ENCODE peak calls at places on chromosomes 4 and X, in eight cellular contexts. T, A, V, F, M, R, N and J are unnamed samples.

GRCh38 chrX:103640401-103641155 is 11.8 kb downstream of the TCEAL1 start:
- DNase-seq in T (no peak), A (peak; percentile 42), V (peak; percentile 71), F (peak; percentile 57), M (no peak), R (no peak), N (no peak), J (no peak)

GRCh38 chrX:12885508-12885907 is 18.6 kb downstream of the TLR7 start:
- DNase-seq in T (no peak), A (no peak), V (no peak), F (no peak), M (no peak), R (no peak), N (no peak), J (no peak)

GRCh38 chrX:129754266-129755024 is 15.7 kb downstream of the XPNPEP2 start:
- DNase-seq in T (peak; percentile 65), A (no peak), V (no peak), F (no peak), M (no peak), R (no peak), N (no peak), J (no peak)

GRCh38 chrX:10591363-10592036 is 28.9 kb downstream of the MID1 start:
- DNase-seq in T (no peak), A (no peak), V (peak; percentile 17), F (no peak), M (no peak), R (no peak), N (no peak), J (no peak)

GRCh38 chr4:89929425-89930272 is 35.0 kb downstream of the MMRN1 start:
- DNase-seq in T (no peak), A (no peak), V (no peak), F (peak; percentile 14), M (no peak), R (no peak), N (no peak), J (no peak)

GRCh38 chrX:101229155-101229554 is 9.6 kb downstream of the DRP2 start:
- DNase-seq in T (no peak), A (peak; percentile 86), V (peak; percentile 72), F (peak; percentile 79), M (no peak), R (no peak), N (no peak), J (no peak)

GRCh38 chr4:14338206-14338605 is 664.1 kb upstream of the CPEB2 start:
- DNase-seq in T (no peak), A (no peak), V (peak; percentile 6), F (no peak), M (no peak), R (no peak), N (no peak), J (no peak)

GRCh38 chr4:182600093-182600492 is 317.1 kb downstream of the DCTD start:
- DNase-seq in T (no peak), A (peak; percentile 58), V (no peak), F (no peak), M (no peak), R (no peak), N (no peak), J (no peak)

GRCh38 chrX:426881-427280 is 40.2 kb upstream of the PPP2R3B start:
- DNase-seq in T (no peak), A (no peak), V (no peak), F (no peak), M (no peak), R (no peak), N (no peak), J (no peak)

GRCh38 chrX:2697306-2697705 is 6.2 kb downstream of the CD99 start:
- DNase-seq in T (no peak), A (no peak), V (peak; percentile 40), F (no peak), M (no peak), R (no peak), N (no peak), J (no peak)
- H3K4me3 ChIP-seq in T (no peak overlapping the region), A (peak overlapping the region; percentile 39), V (peak overlapping the region; percentile 51), F (no peak overlapping the region), M (no peak overlapping the region), R (peak overlapping the region; percentile 21), N (no peak overlapping the region), J (no peak overlapping the region)

DNA sequence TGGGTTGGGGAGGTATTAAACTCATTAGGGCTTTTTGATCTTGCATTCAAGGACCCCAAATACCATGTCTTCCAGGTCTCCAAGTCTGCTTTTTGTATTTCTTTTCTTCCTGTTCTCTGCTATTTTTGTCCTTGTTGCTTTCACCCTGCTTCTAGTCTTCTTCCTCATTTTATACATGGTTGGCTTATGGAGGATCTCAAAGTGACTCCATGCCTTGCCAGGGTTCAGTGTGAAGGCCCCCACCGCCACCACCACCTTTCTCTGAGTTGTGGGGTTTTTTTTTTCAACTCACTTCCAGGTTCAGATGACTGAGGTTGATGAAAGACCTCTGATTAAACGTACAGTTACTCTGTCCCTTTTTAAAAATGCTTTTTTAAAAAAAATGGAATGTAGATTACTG is 96.3 kb downstream of the MAML3 start:
- DNase-seq in T (no peak), A (no peak), V (no peak), F (no peak), M (no peak), R (no peak), N (no peak), J (no peak)
- H3K4me3 ChIP-seq in T (no peak overlapping the region), A (no peak overlapping the region), V (no peak overlapping the region), F (no peak overlapping the region), M (no peak overlapping the region), R (no peak overlapping the region), N (no peak overlapping the region), J (no peak overlapping the region)

DNA sequence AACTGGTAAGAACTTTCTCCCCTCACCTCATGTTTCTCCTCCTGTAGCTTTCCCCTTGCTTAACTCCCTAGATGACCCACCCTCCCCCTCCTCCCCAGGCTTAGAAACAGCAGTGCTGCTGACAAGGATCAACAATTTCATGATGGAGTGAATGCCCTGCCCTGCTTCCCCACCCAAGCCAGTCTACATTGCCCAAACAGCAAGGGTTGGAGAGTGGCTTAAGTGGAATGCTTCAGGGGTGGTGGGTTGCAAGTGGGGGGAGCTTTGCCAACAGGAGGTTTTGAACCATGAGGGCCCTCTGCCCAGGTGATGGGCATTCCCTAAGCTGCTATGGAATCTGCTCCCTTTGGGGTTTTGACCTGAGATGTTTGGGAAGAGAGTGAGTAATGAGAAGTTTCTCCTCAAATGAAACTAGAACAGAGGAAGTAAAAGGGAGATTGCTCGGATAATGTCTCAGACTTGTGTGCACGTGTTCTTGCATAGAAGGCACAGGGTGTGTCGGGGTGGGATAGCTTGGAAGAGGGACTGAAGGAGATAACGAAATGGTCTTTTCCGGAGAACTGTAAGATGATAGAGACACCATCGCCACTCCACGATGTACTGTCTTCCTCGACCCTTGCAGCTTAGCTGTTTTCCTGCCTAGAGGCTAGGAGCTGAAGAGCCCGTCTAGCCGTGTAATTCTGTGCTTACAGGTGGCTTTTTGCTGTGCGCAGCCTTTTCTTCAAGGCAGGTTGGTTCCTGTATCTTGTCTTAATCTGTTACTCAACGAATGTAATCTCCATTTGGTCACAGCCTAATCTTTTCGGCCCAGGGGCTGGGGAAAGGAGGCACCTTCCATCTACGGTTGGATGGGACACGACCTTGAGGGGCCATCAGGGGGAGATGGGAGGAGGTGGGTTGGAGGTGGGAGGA is 10.1 kb downstream of the GDPD2 start:
- DNase-seq in T (no peak), A (no peak), V (no peak), F (no peak), M (no peak), R (no peak), N (no peak), J (no peak)
- H3K4me3 ChIP-seq in T (peak overlapping the region; percentile 81), A (no peak overlapping the region), V (peak overlapping the region; percentile 94), F (peak overlapping the region; percentile 67), M (peak overlapping the region; percentile 53), R (peak overlapping the region; percentile 63), N (peak overlapping the region; percentile 58), J (no peak overlapping the region)

GRCh38 chrX:2828404-2829065 is at the start of gene GYG2:
- DNase-seq in T (peak; percentile 72), A (no peak), V (peak; percentile 9), F (peak; percentile 37), M (no peak), R (peak; percentile 57), N (no peak), J (no peak)

GRCh38 chrX:2824886-2825285 is 3.8 kb upstream of the GYG2 start:
- DNase-seq in T (no peak), A (no peak), V (no peak), F (no peak), M (no peak), R (no peak), N (no peak), J (no peak)

GRCh38 chrX:2829469-2830246 is 928 bp downstream of the GYG2 start:
- DNase-seq in T (no peak), A (no peak), V (no peak), F (no peak), M (no peak), R (no peak), N (no peak), J (no peak)

GRCh38 chrX:2831471-2832228 is 2.9 kb downstream of the GYG2 start:
- DNase-seq in T (no peak), A (no peak), V (no peak), F (no peak), M (no peak), R (no peak), N (no peak), J (no peak)

GRCh38 chrX:2829066-2829430 is 318 bp downstream of the GYG2 start:
- DNase-seq in T (peak; percentile 74), A (no peak), V (no peak), F (no peak), M (no peak), R (no peak), N (no peak), J (no peak)
- H3K4me3 ChIP-seq in T (peak overlapping the region; percentile 57), A (no peak overlapping the region), V (peak overlapping the region; percentile 42), F (peak overlapping the region; percentile 30), M (peak overlapping the region; percentile 11), R (peak overlapping the region; percentile 50), N (peak overlapping the region; percentile 31), J (peak overlapping the region; percentile 27)

GRCh38 chr4:158809611-158810486 is 41.0 kb downstream of the FNIP2 start:
- DNase-seq in T (no peak), A (peak; percentile 100), V (peak; percentile 90), F (peak; percentile 93), M (no peak), R (no peak), N (peak; percentile 57), J (no peak)
- H3K4me3 ChIP-seq in T (no peak overlapping the region), A (peak overlapping the region; percentile 21), V (peak overlapping the region; percentile 60), F (no peak overlapping the region), M (no peak overlapping the region), R (no peak overlapping the region), N (no peak overlapping the region), J (no peak overlapping the region)

GRCh38 chr4:187027231-187027760 is 303.6 kb upstream of the FAT1 start:
- DNase-seq in T (no peak), A (no peak), V (peak; percentile 2), F (no peak), M (no peak), R (no peak), N (no peak), J (no peak)
- H3K4me3 ChIP-seq in T (no peak overlapping the region), A (no peak overlapping the region), V (no peak overlapping the region), F (no peak overlapping the region), M (no peak overlapping the region), R (no peak overlapping the region), N (no peak overlapping the region), J (no peak overlapping the region)